ENCODE peak calls at places on chromosomes 1 and 21, in eight cellular contexts. W is bronchial epithelial cell; K is fibroblast of the aortic adventitia; L is head of caudate nucleus; M is erythroblast; Y is mucosa of descending colon; V is central memory CD4-positive, alpha-beta T cell; P is iPS DF 6.9. G is an unnamed sample.

GRCh38 chr1:218705911-218706893 is 361.1 kb downstream of the TGFB2 start:
- DNase-seq in M (no peak), Y (no peak), P (no peak), L (no peak), W (peak; percentile 97), V (no peak), K (peak; percentile 97), G (no peak)

GRCh38 chr1:199223936-199224335 is 585.1 kb downstream of the PTPRC start:
- DNase-seq in W (no peak), K (no peak), Y (no peak), M (no peak), L (no peak), P (no peak), V (no peak), G (no peak)

GRCh38 chr21:38712076-38712475 is 93.7 kb upstream of the ETS2 start:
- DNase-seq in Y (peak; percentile 38), L (peak; percentile 11), M (peak; percentile 46), W (peak; percentile 69), K (peak; percentile 69), V (no peak), P (peak; percentile 37), G (no peak)

GRCh38 chr1:179082308-179083030 is 599 bp downstream of the TOR3A start:
- DNase-seq in L (peak; percentile 50), Y (peak; percentile 50), P (no peak), M (peak; percentile 66), W (no peak), V (peak; percentile 32), K (peak; percentile 24), G (no peak)

GRCh38 chr1:28037946-28038345 is 50.5 kb downstream of the EYA3 start:
- DNase-seq in P (no peak), W (peak; percentile 60), V (no peak), M (no peak), K (no peak), L (no peak), Y (no peak), G (no peak)

GRCh38 chr1:161440312-161440894 is 64.9 kb upstream of the FCGR2A start:
- DNase-seq in V (peak; percentile 23), Y (peak; percentile 76), K (peak; percentile 42), W (peak; percentile 19), M (no peak), P (no peak), L (peak; percentile 44), G (peak; percentile 56)

GRCh38 chr1:201111156-201111555 is 1.1 kb downstream of the CACNA1S start:
- DNase-seq in P (no peak), L (no peak), V (no peak), Y (no peak), M (no peak), K (no peak), W (no peak), G (no peak)

GRCh38 chr1:210347112-210347511 is 18.4 kb downstream of the HHAT start:
- DNase-seq in P (no peak), M (no peak), W (peak; percentile 59), V (no peak), Y (no peak), L (peak; percentile 40), K (no peak), G (no peak)

GRCh38 chr1:31753623-31754349 is 10.4 kb downstream of the ADGRB2 start:
- DNase-seq in V (no peak), M (no peak), P (no peak), W (peak; percentile 47), K (peak; percentile 57), Y (peak; percentile 72), L (peak; percentile 94), G (no peak)

GRCh38 chr1:97904528-97904927 is 16.3 kb downstream of the DPYD start:
- DNase-seq in M (no peak), L (no peak), W (peak; percentile 90), P (no peak), V (no peak), K (peak; percentile 82), Y (no peak), G (no peak)

GRCh38 chr1:3611170-3612019 is at the start of gene MEGF6:
- DNase-seq in M (no peak), K (no peak), P (no peak), V (no peak), Y (peak; percentile 71), L (peak; percentile 37), W (no peak), G (peak; percentile 19)

GRCh38 chr1:247370786-247371732 is 39.4 kb upstream of the ZNF496 start:
- DNase-seq in K (no peak), V (no peak), L (no peak), Y (no peak), W (no peak), M (no peak), P (no peak), G (no peak)

GRCh38 chr21:34345091-34345871 is 18.5 kb upstream of the KCNE2 start:
- DNase-seq in L (no peak), K (no peak), P (no peak), Y (no peak), W (no peak), M (no peak), V (no peak), G (no peak)

GRCh38 chr1:232334811-232335210 is 295.1 kb downstream of the SIPA1L2 start:
- DNase-seq in Y (no peak), K (no peak), W (peak; percentile 87), V (no peak), M (no peak), L (no peak), P (no peak), G (no peak)

GRCh38 chr21:33265664-33266049 is 510 bp upstream of the IL10RB start:
- DNase-seq in Y (peak; percentile 51), M (peak; percentile 53), W (peak; percentile 45), P (no peak), L (no peak), V (peak; percentile 45), K (no peak), G (peak; percentile 80)

GRCh38 chr1:17119744-17120482 is 662 bp upstream of the PADI2 start:
- DNase-seq in M (no peak), P (no peak), Y (peak; percentile 57), W (no peak), K (no peak), L (no peak), V (no peak), G (no peak)

GRCh38 chr1:241606544-241606943 is 33.6 kb downstream of the CHML start:
- DNase-seq in L (no peak), M (no peak), W (peak; percentile 90), V (no peak), P (no peak), Y (no peak), K (no peak), G (no peak)